ENCODE peak calls at places on chromosomes 13 and 19, in eight cellular contexts. One of them, this sample, is unnamed.

GRCh38 chr19:40320558-40320935 is 27.6 kb downstream of the C19orf47 start:
- DNase-seq in endothelial cell: no peak
- DNase-seq in stomach: no peak
- DNase-seq in B cell: no peak
- DNase-seq in glutamatergic neuron: no peak
- DNase-seq in AG09309: no peak
- DNase-seq in epithelial cell of esophagus: no peak
- DNase-seq in transverse colon: no peak
- DNase-seq in this sample: no peak

GRCh38 chr19:55113570-55114039 is 3.8 kb downstream of the PPP1R12C start:
- DNase-seq in endothelial cell: peak
- DNase-seq in stomach: peak
- DNase-seq in B cell: no peak
- DNase-seq in glutamatergic neuron: peak
- DNase-seq in AG09309: peak
- DNase-seq in epithelial cell of esophagus: no peak
- DNase-seq in transverse colon: peak
- DNase-seq in this sample: peak

GRCh38 chr13:26011996-26012688 is 39.7 kb downstream of the SHISA2 start:
- DNase-seq in endothelial cell: no peak
- DNase-seq in stomach: no peak
- DNase-seq in B cell: no peak
- DNase-seq in glutamatergic neuron: peak
- DNase-seq in AG09309: no peak
- DNase-seq in epithelial cell of esophagus: no peak
- DNase-seq in transverse colon: no peak
- DNase-seq in this sample: no peak

GRCh38 chr19:55809381-55810058 is 22.3 kb downstream of the NLRP11 start:
- DNase-seq in endothelial cell: no peak
- DNase-seq in stomach: peak
- DNase-seq in B cell: peak
- DNase-seq in glutamatergic neuron: peak
- DNase-seq in AG09309: peak
- DNase-seq in epithelial cell of esophagus: peak
- DNase-seq in transverse colon: peak
- DNase-seq in this sample: peak

GRCh38 chr13:98998831-98999634 is 21.2 kb upstream of the DOCK9 start:
- DNase-seq in endothelial cell: no peak
- DNase-seq in stomach: no peak
- DNase-seq in B cell: no peak
- DNase-seq in glutamatergic neuron: no peak
- DNase-seq in AG09309: no peak
- DNase-seq in epithelial cell of esophagus: no peak
- DNase-seq in transverse colon: no peak
- DNase-seq in this sample: no peak

GRCh38 chr19:35903550-35904179 is 1.3 kb downstream of the HCST start:
- DNase-seq in endothelial cell: peak
- DNase-seq in stomach: peak
- DNase-seq in B cell: peak
- DNase-seq in glutamatergic neuron: peak
- DNase-seq in AG09309: no peak
- DNase-seq in epithelial cell of esophagus: peak
- DNase-seq in transverse colon: peak
- DNase-seq in this sample: peak

GRCh38 chr13:60755380-60756163 is 358.6 kb downstream of the TDRD3 start:
- DNase-seq in endothelial cell: peak
- DNase-seq in stomach: no peak
- DNase-seq in B cell: no peak
- DNase-seq in glutamatergic neuron: no peak
- DNase-seq in AG09309: no peak
- DNase-seq in epithelial cell of esophagus: peak
- DNase-seq in transverse colon: no peak
- DNase-seq in this sample: no peak

GRCh38 chr13:111210488-111210887 is 95.4 kb downstream of the ARHGEF7 start:
- DNase-seq in endothelial cell: no peak
- DNase-seq in stomach: no peak
- DNase-seq in B cell: no peak
- DNase-seq in glutamatergic neuron: no peak
- DNase-seq in AG09309: peak
- DNase-seq in epithelial cell of esophagus: peak
- DNase-seq in transverse colon: no peak
- DNase-seq in this sample: no peak

GRCh38 chr13:71722206-71722605 is 144.8 kb downstream of the DACH1 start:
- DNase-seq in endothelial cell: no peak
- DNase-seq in stomach: no peak
- DNase-seq in B cell: no peak
- DNase-seq in glutamatergic neuron: no peak
- DNase-seq in AG09309: no peak
- DNase-seq in epithelial cell of esophagus: peak
- DNase-seq in transverse colon: no peak
- DNase-seq in this sample: no peak

GRCh38 chr19:3699071-3699740 is 1.1 kb downstream of the PIP5K1C start:
- DNase-seq in endothelial cell: no peak
- DNase-seq in stomach: no peak
- DNase-seq in B cell: peak
- DNase-seq in glutamatergic neuron: no peak
- DNase-seq in AG09309: no peak
- DNase-seq in epithelial cell of esophagus: peak
- DNase-seq in transverse colon: peak
- DNase-seq in this sample: peak

GRCh38 chr19:40907968-40908735 is 26.1 kb upstream of the CYP2A7 start:
- DNase-seq in endothelial cell: peak
- DNase-seq in stomach: no peak
- DNase-seq in B cell: no peak
- DNase-seq in glutamatergic neuron: peak
- DNase-seq in AG09309: no peak
- DNase-seq in epithelial cell of esophagus: no peak
- DNase-seq in transverse colon: no peak
- DNase-seq in this sample: no peak

GRCh38 chr13:51895906-51896888 is 34.4 kb downstream of the CCDC70 start:
- DNase-seq in endothelial cell: peak
- DNase-seq in stomach: peak
- DNase-seq in B cell: no peak
- DNase-seq in glutamatergic neuron: peak
- DNase-seq in AG09309: peak
- DNase-seq in epithelial cell of esophagus: peak
- DNase-seq in transverse colon: peak
- DNase-seq in this sample: peak
- TF ChIP-seq CTCF in endothelial cell: peak
- TF ChIP-seq CTCF in stomach: peak
- TF ChIP-seq CTCF in B cell: peak
- TF ChIP-seq CTCF in glutamatergic neuron: peak
- TF ChIP-seq CTCF in AG09309: peak
- TF ChIP-seq CTCF in epithelial cell of esophagus: peak
- TF ChIP-seq CTCF in transverse colon: peak
- TF ChIP-seq CTCF in this sample: peak

GRCh38 chr13:49517461-49517860 is 21.7 kb downstream of the PHF11 start:
- DNase-seq in endothelial cell: peak
- DNase-seq in stomach: no peak
- DNase-seq in B cell: no peak
- DNase-seq in glutamatergic neuron: no peak
- DNase-seq in AG09309: no peak
- DNase-seq in epithelial cell of esophagus: no peak
- DNase-seq in transverse colon: no peak
- DNase-seq in this sample: no peak
- TF ChIP-seq CTCF in endothelial cell: peak
- TF ChIP-seq CTCF in stomach: no peak
- TF ChIP-seq CTCF in B cell: no peak
- TF ChIP-seq CTCF in glutamatergic neuron: no peak
- TF ChIP-seq CTCF in AG09309: peak
- TF ChIP-seq CTCF in epithelial cell of esophagus: no peak
- TF ChIP-seq CTCF in transverse colon: no peak
- TF ChIP-seq CTCF in this sample: no peak

GRCh38 chr13:103772576-103772975 is 706.4 kb upstream of the SLC10A2 start:
- DNase-seq in endothelial cell: no peak
- DNase-seq in stomach: no peak
- DNase-seq in B cell: no peak
- DNase-seq in glutamatergic neuron: no peak
- DNase-seq in AG09309: no peak
- DNase-seq in epithelial cell of esophagus: no peak
- DNase-seq in transverse colon: no peak
- DNase-seq in this sample: no peak
- TF ChIP-seq CTCF in endothelial cell: peak
- TF ChIP-seq CTCF in stomach: no peak
- TF ChIP-seq CTCF in B cell: no peak
- TF ChIP-seq CTCF in glutamatergic neuron: peak
- TF ChIP-seq CTCF in AG09309: no peak
- TF ChIP-seq CTCF in epithelial cell of esophagus: no peak
- TF ChIP-seq CTCF in transverse colon: no peak
- TF ChIP-seq CTCF in this sample: no peak

DNA sequence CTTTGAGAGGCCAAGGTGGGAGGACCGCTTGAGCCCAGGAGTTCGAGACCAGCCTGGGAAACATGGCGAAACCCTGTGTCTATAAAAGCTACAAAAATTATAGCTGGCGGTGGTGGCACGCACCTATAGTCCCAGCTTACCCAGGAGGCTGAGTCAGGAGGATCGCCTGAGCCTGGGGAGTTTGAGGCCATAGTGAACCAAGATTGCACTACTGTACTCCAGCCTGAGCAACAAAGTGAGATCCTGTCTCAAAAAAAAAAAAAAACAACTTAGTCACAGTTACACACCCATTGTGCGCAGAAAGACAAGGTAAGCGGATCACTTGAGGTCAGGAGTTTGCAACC is 728 bp upstream of the DENND1C start:
- DNase-seq in endothelial cell: no peak
- DNase-seq in stomach: no peak
- DNase-seq in B cell: no peak
- DNase-seq in glutamatergic neuron: no peak
- DNase-seq in AG09309: no peak
- DNase-seq in epithelial cell of esophagus: no peak
- DNase-seq in transverse colon: no peak
- DNase-seq in this sample: no peak
- TF ChIP-seq CTCF in endothelial cell: no peak
- TF ChIP-seq CTCF in stomach: no peak
- TF ChIP-seq CTCF in B cell: no peak
- TF ChIP-seq CTCF in glutamatergic neuron: no peak
- TF ChIP-seq CTCF in AG09309: no peak
- TF ChIP-seq CTCF in epithelial cell of esophagus: no peak
- TF ChIP-seq CTCF in transverse colon: no peak
- TF ChIP-seq CTCF in this sample: no peak

DNA sequence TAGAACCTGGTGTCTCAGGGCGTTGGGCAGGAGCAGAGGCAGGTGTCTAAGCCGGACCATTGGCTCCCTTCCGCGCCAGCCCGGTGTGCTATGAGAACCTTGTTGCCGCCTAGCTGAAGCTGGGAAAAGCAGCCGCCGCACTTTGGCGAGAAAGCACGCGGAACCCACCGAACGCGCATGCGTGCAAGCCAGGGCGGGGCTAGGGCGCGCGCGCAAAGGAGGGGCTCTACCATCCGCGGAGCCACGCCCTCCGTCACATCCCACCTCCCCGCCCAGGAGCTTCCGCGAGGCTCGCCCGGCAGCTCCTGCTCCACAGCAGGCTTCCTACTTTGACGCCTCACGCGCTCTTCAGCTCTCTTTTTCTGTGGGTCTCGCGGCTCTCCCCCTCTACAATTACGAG is 51.3 kb downstream of the WDR87 start:
- DNase-seq in endothelial cell: no peak
- DNase-seq in stomach: no peak
- DNase-seq in B cell: no peak
- DNase-seq in glutamatergic neuron: no peak
- DNase-seq in AG09309: no peak
- DNase-seq in epithelial cell of esophagus: peak
- DNase-seq in transverse colon: peak
- DNase-seq in this sample: peak
- TF ChIP-seq CTCF in endothelial cell: no peak
- TF ChIP-seq CTCF in stomach: no peak
- TF ChIP-seq CTCF in B cell: no peak
- TF ChIP-seq CTCF in glutamatergic neuron: no peak
- TF ChIP-seq CTCF in AG09309: no peak
- TF ChIP-seq CTCF in epithelial cell of esophagus: no peak
- TF ChIP-seq CTCF in transverse colon: no peak
- TF ChIP-seq CTCF in this sample: no peak

DNA sequence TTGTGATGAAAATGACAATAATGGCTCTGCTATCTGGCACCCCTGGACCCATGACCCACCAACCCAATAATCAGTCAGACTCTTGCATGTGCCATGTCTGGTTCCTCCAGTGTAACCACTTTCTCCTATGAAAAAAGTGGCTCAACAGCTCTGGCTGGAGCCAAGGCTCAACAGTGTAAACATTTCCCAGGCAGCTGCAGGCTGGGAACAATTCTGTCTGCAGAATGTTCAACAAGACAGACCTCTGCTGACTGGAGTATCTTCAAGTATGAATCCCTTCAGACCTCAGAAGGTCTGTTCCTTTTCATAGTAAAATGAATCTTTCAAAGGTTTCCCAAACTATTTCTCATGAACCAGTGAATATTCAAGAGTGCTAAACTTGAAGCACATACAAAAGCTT is 410.1 kb upstream of the HTR2A start:
- DNase-seq in endothelial cell: no peak
- DNase-seq in stomach: no peak
- DNase-seq in B cell: no peak
- DNase-seq in glutamatergic neuron: no peak
- DNase-seq in AG09309: no peak
- DNase-seq in epithelial cell of esophagus: peak
- DNase-seq in transverse colon: no peak
- DNase-seq in this sample: no peak
- TF ChIP-seq CTCF in endothelial cell: no peak
- TF ChIP-seq CTCF in stomach: no peak
- TF ChIP-seq CTCF in B cell: no peak
- TF ChIP-seq CTCF in glutamatergic neuron: no peak
- TF ChIP-seq CTCF in AG09309: no peak
- TF ChIP-seq CTCF in epithelial cell of esophagus: no peak
- TF ChIP-seq CTCF in transverse colon: no peak
- TF ChIP-seq CTCF in this sample: no peak

DNA sequence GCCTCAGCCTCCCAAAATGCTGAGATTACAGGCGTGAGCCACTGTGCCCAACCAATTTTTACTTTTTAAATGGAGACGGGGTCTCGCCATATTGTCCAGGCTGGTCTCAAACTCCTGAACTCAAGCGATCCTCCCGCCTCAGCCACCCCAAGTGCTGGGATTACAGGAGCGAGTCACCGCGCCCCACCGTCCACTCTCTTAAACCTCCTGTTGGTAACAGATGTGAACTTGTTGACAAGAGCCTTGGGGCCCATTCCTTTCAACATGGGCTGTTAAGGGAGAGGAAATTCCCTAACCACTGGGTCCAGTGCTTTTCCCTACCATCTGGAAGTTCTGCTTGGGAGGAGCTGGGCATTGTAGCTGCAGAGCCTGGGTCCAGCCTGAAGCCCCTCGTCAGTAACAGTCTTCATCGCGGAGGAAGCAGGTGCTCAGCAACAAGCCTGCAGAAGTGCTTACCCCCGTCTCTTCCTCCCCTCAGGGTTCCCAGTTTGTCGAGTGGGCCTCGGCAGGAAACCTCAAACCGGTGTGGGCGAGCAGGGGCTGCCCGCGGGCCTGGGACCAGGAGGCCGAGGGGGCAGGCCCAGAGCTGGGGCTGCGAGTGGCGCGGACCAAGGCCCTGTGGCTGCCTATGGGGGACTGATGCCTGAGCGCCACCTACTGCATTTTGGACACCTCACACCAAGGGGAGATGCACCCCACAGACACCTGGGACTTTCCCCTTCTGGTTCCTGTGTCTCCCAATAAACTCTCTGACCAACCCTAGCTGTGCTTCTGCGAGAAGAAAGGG is 4.0 kb upstream of the FLT3LG start:
- DNase-seq in endothelial cell: no peak
- DNase-seq in stomach: peak
- DNase-seq in B cell: peak
- DNase-seq in glutamatergic neuron: peak
- DNase-seq in AG09309: no peak
- DNase-seq in epithelial cell of esophagus: peak
- DNase-seq in transverse colon: peak
- DNase-seq in this sample: peak
- TF ChIP-seq CTCF in endothelial cell: no peak
- TF ChIP-seq CTCF in stomach: no peak
- TF ChIP-seq CTCF in B cell: peak
- TF ChIP-seq CTCF in glutamatergic neuron: no peak
- TF ChIP-seq CTCF in AG09309: no peak
- TF ChIP-seq CTCF in epithelial cell of esophagus: no peak
- TF ChIP-seq CTCF in transverse colon: no peak
- TF ChIP-seq CTCF in this sample: peak